ENCODE peak calls at places on chromosomes 4 and X, in nine cellular contexts. B is IMR-90, U is breast epithelium, G is ovary, T is GM12878, I is testis, S is sigmoid colon, J is stomach, Q is spleen. R is an unnamed sample.

GRCh38 chrX:44669626-44670025 is 127.0 kb upstream of the FUNDC1 start:
- DNase-seq in T (no peak), I (no peak), U (no peak), G (no peak), Q (no peak), S (no peak), B (no peak), J (no peak), R (no peak)

GRCh38 chr4:124414641-124415040 is 297.9 kb downstream of the ANKRD50 start:
- DNase-seq in S (no peak), T (no peak), J (no peak), I (no peak), Q (no peak), G (no peak), U (no peak), B (peak; percentile 70), R (no peak)

GRCh38 chr4:136680271-136680670 is 852.0 kb downstream of the PCDH18 start:
- DNase-seq in B (peak; percentile 9), T (no peak), U (no peak), G (no peak), S (no peak), I (no peak), J (no peak), Q (no peak), R (no peak)

GRCh38 chr4:13378973-13379759 is 105.0 kb downstream of the RAB28 start:
- DNase-seq in T (peak; percentile 24), S (no peak), I (no peak), G (no peak), Q (no peak), J (no peak), U (no peak), B (no peak), R (no peak)

GRCh38 chr4:173990126-173990878 is 293.2 kb downstream of the FBXO8 start:
- DNase-seq in T (no peak), I (peak; percentile 20), J (no peak), U (no peak), G (no peak), S (no peak), Q (no peak), B (peak; percentile 46), R (no peak)

GRCh38 chr4:124206779-124207605 is 505.5 kb downstream of the ANKRD50 start:
- DNase-seq in J (no peak), Q (no peak), T (no peak), U (peak; percentile 18), G (no peak), B (peak; percentile 46), S (no peak), I (no peak), R (no peak)

GRCh38 chrX:105552395-105552794 is 269.9 kb upstream of the NRK start:
- DNase-seq in S (no peak), U (no peak), T (no peak), J (no peak), G (no peak), I (no peak), Q (no peak), B (no peak), R (no peak)

GRCh38 chr4:14771091-14771490 is 231.2 kb upstream of the CPEB2 start:
- DNase-seq in I (no peak), J (no peak), B (no peak), Q (no peak), T (no peak), G (no peak), S (no peak), U (no peak), R (no peak)

GRCh38 chrX:106246511-106246910 is 78.4 kb downstream of the PWWP3B start:
- DNase-seq in Q (no peak), J (no peak), B (no peak), I (no peak), S (no peak), G (no peak), U (no peak), T (no peak), R (no peak)

GRCh38 chrX:135060697-135061096 is 8.8 kb upstream of the RTL8A start:
- DNase-seq in G (no peak), S (no peak), I (no peak), J (no peak), B (no peak), Q (no peak), U (no peak), T (no peak), R (no peak)

GRCh38 chr4:160038560-160038959 is 935.7 kb downstream of the RAPGEF2 start:
- DNase-seq in S (no peak), J (no peak), T (no peak), Q (no peak), U (no peak), B (no peak), I (no peak), G (no peak), R (no peak)

GRCh38 chrX:130216312-130216711 is 44.5 kb downstream of the RAB33A start:
- DNase-seq in T (no peak), Q (no peak), S (no peak), G (no peak), U (no peak), J (no peak), B (peak; percentile 8), I (no peak), R (no peak)

GRCh38 chr4:174256277-174256713 is 27.2 kb downstream of the FBXO8 start:
- DNase-seq in I (no peak), S (no peak), T (no peak), G (no peak), Q (no peak), J (no peak), U (no peak), B (peak; percentile 63), R (no peak)

GRCh38 chr4:4735136-4735754 is 124.2 kb upstream of the MSX1 start:
- DNase-seq in U (no peak), I (no peak), J (no peak), Q (no peak), B (peak; percentile 7), S (peak; percentile 48), T (no peak), G (no peak), R (no peak)

GRCh38 chrX:73922856-73923429 is 359.9 kb downstream of the CHIC1 start:
- DNase-seq in S (no peak), I (no peak), G (no peak), T (no peak), J (no peak), Q (no peak), B (peak; percentile 26), U (no peak), R (no peak)

GRCh38 chr4:20831746-20832145 is 131.5 kb downstream of the PACRGL start:
- DNase-seq in Q (no peak), S (no peak), U (no peak), J (no peak), I (no peak), T (no peak), G (no peak), B (no peak), R (no peak)

DNA sequence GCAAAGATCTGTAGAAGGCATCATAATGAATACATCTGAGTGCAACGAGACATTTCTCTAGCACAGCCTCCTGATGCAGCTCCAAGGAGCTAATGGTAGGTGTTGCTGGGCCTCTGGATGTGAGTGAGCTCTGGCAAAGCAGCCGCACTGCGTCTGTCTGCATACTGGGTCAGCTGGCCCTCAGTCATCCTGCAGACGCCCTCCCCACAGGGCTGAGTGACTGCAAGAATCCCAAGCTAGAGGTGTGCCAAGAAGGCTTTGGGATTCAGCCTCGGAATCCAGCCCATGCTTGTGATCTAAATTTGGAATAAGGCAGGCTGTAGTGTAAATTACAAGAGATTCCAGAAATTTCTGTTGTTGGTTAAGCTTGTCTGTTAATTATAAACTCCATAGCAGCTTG is 18.5 kb downstream of the HERC3 start:
- DNase-seq in S (peak; percentile 85), B (peak; percentile 31), U (no peak), J (no peak), I (peak; percentile 57), Q (no peak), G (peak; percentile 24), T (no peak), R (peak; percentile 82)
- H3K4me3 ChIP-seq in S (no peak overlapping the region), B (no peak overlapping the region), U (no peak overlapping the region), J (no peak overlapping the region), I (no peak overlapping the region), Q (no peak overlapping the region), G (no peak overlapping the region), T (no peak overlapping the region), R (no peak overlapping the region)

DNA sequence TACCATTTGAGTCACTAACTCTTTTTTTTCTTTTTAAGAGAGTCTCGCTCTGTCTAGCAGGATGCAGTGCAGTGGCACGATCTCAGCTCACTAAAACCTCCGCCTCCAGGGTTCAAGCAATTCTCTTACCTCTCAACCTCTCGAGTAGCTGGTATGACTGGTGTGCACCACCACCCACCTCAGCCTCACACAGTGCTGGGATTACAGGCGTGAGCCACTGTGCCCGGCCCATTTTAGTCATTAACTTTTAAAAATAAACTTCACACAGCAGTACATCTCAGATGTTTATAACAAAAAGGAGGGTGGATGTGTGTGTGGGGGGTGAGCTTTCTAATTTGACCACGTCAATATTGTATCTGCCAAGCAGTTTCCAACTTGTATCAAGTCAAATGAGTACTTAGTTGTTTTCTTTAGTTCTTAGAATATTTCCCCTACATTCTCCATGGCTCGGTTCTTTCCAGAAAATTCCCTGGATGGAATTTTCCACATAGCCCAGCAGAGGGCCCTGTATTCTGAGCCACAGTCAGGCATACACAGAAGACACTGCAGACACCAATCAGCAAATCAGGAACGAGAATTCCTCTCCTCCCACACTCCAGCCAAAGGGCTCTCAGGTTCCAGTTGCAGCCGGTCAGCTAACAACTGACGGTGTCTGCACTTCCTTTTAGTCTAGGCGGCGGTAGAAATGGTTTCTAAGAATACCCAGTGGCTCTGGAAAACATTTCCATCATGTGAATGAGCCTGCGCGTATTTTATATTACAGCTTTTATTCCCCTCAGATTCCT is 20.1 kb upstream of the ARAF start:
- DNase-seq in T (no peak), J (peak; percentile 69), G (peak; percentile 79), B (peak; percentile 92), U (peak; percentile 79), I (peak; percentile 88), S (peak; percentile 93), Q (no peak), R (peak; percentile 82)
- TF ChIP-seq POLR2A in T (no peak), J (no peak), G (peak; percentile 53), B (no peak), U (no peak), I (no peak), S (no peak), Q (no peak), R (peak; percentile 38)

GRCh38 chr4:188578657-188579056 is 439.4 kb downstream of the TRIML1 start:
- DNase-seq in B (no peak), J (no peak), I (no peak), G (no peak), Q (no peak), U (no peak), T (no peak), S (no peak), R (no peak)
- H3K4me3 ChIP-seq in B (no peak overlapping the region), J (no peak overlapping the region), I (no peak overlapping the region), G (no peak overlapping the region), Q (no peak overlapping the region), U (no peak overlapping the region), T (no peak overlapping the region), S (no peak overlapping the region), R (no peak overlapping the region)

GRCh38 chr4:132691668-132692067 is 457.4 kb upstream of the PCDH10 start:
- DNase-seq in U (no peak), J (no peak), S (no peak), I (no peak), Q (no peak), T (no peak), B (no peak), G (no peak), R (no peak)

DNA sequence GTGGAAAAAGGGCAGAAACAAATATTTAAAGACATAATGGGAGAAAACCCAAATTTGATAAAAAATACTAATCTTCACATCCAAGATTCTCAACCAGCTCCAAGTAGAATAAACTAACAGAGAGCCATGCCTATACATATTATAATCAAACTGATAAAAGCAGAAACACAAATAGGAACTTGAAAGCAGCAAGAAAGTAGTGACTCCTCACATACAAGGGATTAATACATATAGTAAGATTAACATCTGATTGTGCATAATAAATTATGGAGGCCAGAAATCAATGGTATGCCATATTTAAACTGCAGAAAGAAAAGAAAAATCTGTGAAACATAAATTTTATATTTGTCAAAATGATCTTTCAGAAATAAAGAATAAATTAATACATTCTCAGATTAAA is 454.3 kb upstream of the PCDH10 start:
- DNase-seq in B (no peak), I (no peak), S (no peak), J (no peak), Q (no peak), U (no peak), T (no peak), G (no peak), R (no peak)
- TF ChIP-seq POLR2A in B (no peak), I (no peak), S (no peak), J (no peak), Q (no peak), U (no peak), T (no peak), G (no peak), R (no peak)

R was measured in heart left ventricle.